ENCODE peak calls at places on chromosomes 6 and 20, in six cellular contexts. A is iPS-NIHi11; F is activated CD8-positive, alpha-beta memory T cell treated with anti-CD3 and anti-CD28 coated beads for 1 hour; L is A172; D is cardiac muscle cell; J is psoas muscle. C is an unnamed sample.

GRCh38 chr6:19408331-19408730 is 428.8 kb upstream of the ID4 start:
- DNase-seq in L (no peak), D (peak), A (no peak), F (no peak), J (no peak), C (no peak)

GRCh38 chr20:10603378-10603777 is 70.4 kb downstream of the JAG1 start:
- DNase-seq in A (no peak), F (no peak), L (no peak), D (no peak), J (no peak), C (no peak)

GRCh38 chr6:137625808-137626207 is 131.6 kb upstream of the OLIG3 start:
- DNase-seq in J (no peak), F (no peak), D (no peak), L (no peak), A (no peak), C (no peak)

GRCh38 chr6:99458319-99458718 is 33.2 kb upstream of the PNISR start:
- DNase-seq in A (peak), F (no peak), J (no peak), L (peak), D (peak), C (peak)

GRCh38 chr6:5728726-5729434 is 277.8 kb downstream of the NRN1 start:
- DNase-seq in A (no peak), L (peak), F (no peak), D (peak), J (no peak), C (no peak)

GRCh38 chr6:121344539-121344938 is 10.3 kb upstream of the TBC1D32 start:
- DNase-seq in A (no peak), J (no peak), L (no peak), F (no peak), D (no peak), C (no peak)

GRCh38 chr6:154932562-154933027 is 62.5 kb upstream of the TIAM2 start:
- DNase-seq in L (peak), F (no peak), D (peak), J (no peak), A (peak), C (no peak)

GRCh38 chr20:18072532-18072931 is 14.8 kb upstream of the OVOL2 start:
- DNase-seq in D (no peak), F (no peak), L (no peak), A (no peak), J (no peak), C (no peak)

GRCh38 chr20:46772901-46773300 is 63.5 kb downstream of the SLC2A10 start:
- DNase-seq in A (no peak), D (no peak), F (no peak), J (no peak), L (no peak), C (no peak)